ENCODE peak calls at places on chromosomes 12 and 14, in six cellular contexts. H is transverse colon; O is CD8-positive, alpha-beta T cell; V is HCT116; F is gastrocnemius medialis; Q is endodermal cell. L is an unnamed sample.

GRCh38 chr12:131046813-131047788 is 93.4 kb downstream of the ADGRD1 start:
- DNase-seq in H (no peak), V (no peak), Q (no peak), F (peak), O (no peak), L (no peak)

GRCh38 chr12:78177298-78177697 is 346.6 kb downstream of the NAV3 start:
- DNase-seq in O (no peak), Q (no peak), F (no peak), V (no peak), H (no peak), L (no peak)

GRCh38 chr14:66143387-66144112 is 342.6 kb upstream of the CCDC196 start:
- DNase-seq in H (no peak), V (no peak), F (no peak), O (no peak), Q (no peak), L (no peak)

GRCh38 chr12:94149781-94150482 is 1.6 kb downstream of the PLXNC1 start:
- DNase-seq in O (no peak), H (peak), V (no peak), Q (peak), F (no peak), L (no peak)

GRCh38 chr12:6700646-6701051 is at the start of gene PIANP:
- DNase-seq in F (no peak), O (peak), Q (peak), H (peak), V (no peak), L (peak)

GRCh38 chr14:64906022-64906421 is 8.2 kb upstream of the CHURC1 start:
- DNase-seq in V (no peak), Q (no peak), H (no peak), O (no peak), F (no peak), L (no peak)

GRCh38 chr12:130714091-130714590 is 2.0 kb downstream of the RIMBP2 start:
- DNase-seq in O (no peak), V (no peak), H (no peak), F (no peak), Q (peak), L (no peak)

GRCh38 chr12:126747530-126748149 is 1519.3 kb upstream of the TMEM132C start:
- DNase-seq in Q (peak), O (peak), F (no peak), V (peak), H (peak), L (peak)

GRCh38 chr12:45622210-45622937 is 107.1 kb upstream of the ARID2 start:
- DNase-seq in F (no peak), Q (no peak), H (no peak), O (no peak), V (no peak), L (no peak)

GRCh38 chr14:60163741-60164140 is 1.5 kb downstream of the DHRS7 start:
- DNase-seq in V (no peak), O (no peak), Q (no peak), F (no peak), H (no peak), L (no peak)

GRCh38 chr14:92415969-92416368 is 93.0 kb downstream of the SLC24A4 start:
- DNase-seq in H (no peak), O (no peak), V (no peak), F (no peak), Q (no peak), L (no peak)

GRCh38 chr12:78004451-78005093 is 173.9 kb downstream of the NAV3 start:
- DNase-seq in O (no peak), V (no peak), H (no peak), Q (no peak), F (no peak), L (no peak)

GRCh38 chr12:70609203-70609602 is 28.0 kb downstream of the PTPRB start:
- DNase-seq in F (no peak), Q (peak), H (no peak), O (no peak), V (no peak), L (no peak)

GRCh38 chr14:67269338-67270060 is 28.3 kb downstream of the PALS1 start:
- DNase-seq in O (no peak), V (no peak), F (no peak), H (no peak), Q (no peak), L (no peak)

GRCh38 chr12:58893421-58893986 is 26.8 kb downstream of the LRIG3 start:
- DNase-seq in H (no peak), O (no peak), V (no peak), Q (no peak), F (no peak), L (no peak)

GRCh38 chr14:100290607-100291304 is 15.5 kb downstream of the SLC25A29 start:
- DNase-seq in Q (peak), O (no peak), F (no peak), H (no peak), V (no peak), L (no peak)

GRCh38 chr14:99507860-99508640 is 26.8 kb downstream of the CCNK start:
- DNase-seq in O (no peak), H (no peak), Q (no peak), V (no peak), F (no peak), L (no peak)

GRCh38 chr12:30088259-30088995 is 304.7 kb upstream of the TMTC1 start:
- DNase-seq in Q (no peak), V (no peak), F (no peak), H (no peak), O (no peak), L (no peak)

GRCh38 chr12:41596190-41596589 is 408.1 kb downstream of the PDZRN4 start:
- DNase-seq in O (no peak), H (no peak), V (no peak), Q (no peak), F (no peak), L (no peak)

GRCh38 chr12:78359530-78359929 is 505.0 kb upstream of the SYT1 start:
- DNase-seq in O (no peak), F (no peak), V (no peak), H (peak), Q (no peak), L (no peak)

GRCh38 chr12:77992760-77993159 is 162.1 kb downstream of the NAV3 start:
- DNase-seq in F (no peak), H (no peak), O (no peak), Q (no peak), V (no peak), L (no peak)

GRCh38 chr14:38618514-38618913 is 362.6 kb upstream of the CLEC14A start:
- DNase-seq in H (no peak), O (no peak), F (no peak), Q (no peak), V (no peak), L (no peak)

GRCh38 chr12:12720637-12721250 is 3.6 kb downstream of the CDKN1B start:
- DNase-seq in O (no peak), H (no peak), V (no peak), F (no peak), Q (no peak), L (no peak)

GRCh38 chr12:107631715-107632114 is 53.9 kb upstream of the PWP1 start:
- DNase-seq in O (no peak), V (peak), Q (no peak), F (no peak), H (no peak), L (no peak)

GRCh38 chr12:117100251-117100650 is 1.0 kb upstream of the TESC start:
- DNase-seq in Q (peak), H (no peak), O (no peak), V (peak), F (no peak), L (no peak)

GRCh38 chr12:74984631-74985030 is 225.0 kb downstream of the KCNC2 start:
- DNase-seq in V (no peak), Q (peak), H (no peak), F (no peak), O (no peak), L (no peak)

GRCh38 chr12:65152012-65152411 is 17.4 kb upstream of the LEMD3 start:
- DNase-seq in V (no peak), H (no peak), Q (no peak), O (no peak), F (no peak), L (no peak)

GRCh38 chr12:105164068-105164467 is 56.5 kb downstream of the WASHC4 start:
- DNase-seq in F (no peak), V (no peak), O (no peak), H (no peak), Q (no peak), L (no peak)

GRCh38 chr12:85923767-85924331 is 49.8 kb downstream of the NTS start:
- DNase-seq in V (peak), F (no peak), Q (no peak), H (no peak), O (no peak), L (no peak)

GRCh38 chr12:5586201-5586600 is 154.3 kb downstream of the NTF3 start:
- DNase-seq in H (no peak), O (no peak), V (no peak), F (no peak), Q (no peak), L (no peak)

GRCh38 chr14:54182419-54183040 is 214.3 kb upstream of the CDKN3 start:
- DNase-seq in Q (no peak), O (no peak), H (no peak), F (no peak), V (no peak), L (no peak)

GRCh38 chr12:51706206-51706605 is 115.2 kb downstream of the SCN8A start:
- DNase-seq in F (no peak), O (no peak), H (no peak), V (no peak), Q (peak), L (no peak)

GRCh38 chr14:71372411-71372838 is 465.2 kb downstream of the PCNX1 start:
- DNase-seq in O (no peak), Q (no peak), V (no peak), H (no peak), F (no peak), L (no peak)

GRCh38 chr12:116257826-116258225 is 19.7 kb downstream of the MED13L start:
- DNase-seq in F (no peak), O (no peak), H (no peak), V (no peak), Q (no peak), L (no peak)

GRCh38 chr12:104741497-104742367 is 216.4 kb downstream of the SLC41A2 start:
- DNase-seq in V (no peak), H (no peak), Q (no peak), F (no peak), O (no peak), L (no peak)

GRCh38 chr14:59268011-59268410 is 79.5 kb downstream of the DAAM1 start:
- DNase-seq in F (no peak), H (no peak), Q (no peak), V (no peak), O (no peak), L (no peak)

GRCh38 chr12:88142610-88142991 is 494 bp downstream of the TMTC3 start:
- DNase-seq in V (no peak), Q (peak), H (peak), F (peak), O (peak), L (no peak)

GRCh38 chr12:76927170-76927784 is 48.5 kb upstream of the CSRP2 start:
- DNase-seq in Q (peak), F (no peak), V (peak), O (no peak), H (peak), L (no peak)

GRCh38 chr12:77179515-77179914 is 114.1 kb upstream of the E2F7 start:
- DNase-seq in O (no peak), H (no peak), F (no peak), V (no peak), Q (peak), L (no peak)

GRCh38 chr14:31207287-31207745 is 277 bp downstream of the HECTD1 start:
- DNase-seq in F (peak), Q (no peak), V (no peak), O (no peak), H (no peak), L (no peak)

GRCh38 chr14:31207746-31208545 is at the start of gene HECTD1:
- DNase-seq in H (peak), O (peak), V (peak), Q (peak), F (peak), L (peak)

GRCh38 chr14:31204593-31205534 is 2.7 kb downstream of the HECTD1 start:
- DNase-seq in F (no peak), V (no peak), Q (no peak), O (no peak), H (no peak), L (no peak)

GRCh38 chr14:31206536-31207286 is 882 bp downstream of the HECTD1 start:
- DNase-seq in Q (peak), V (no peak), F (peak), H (peak), O (no peak), L (peak)

DNA sequence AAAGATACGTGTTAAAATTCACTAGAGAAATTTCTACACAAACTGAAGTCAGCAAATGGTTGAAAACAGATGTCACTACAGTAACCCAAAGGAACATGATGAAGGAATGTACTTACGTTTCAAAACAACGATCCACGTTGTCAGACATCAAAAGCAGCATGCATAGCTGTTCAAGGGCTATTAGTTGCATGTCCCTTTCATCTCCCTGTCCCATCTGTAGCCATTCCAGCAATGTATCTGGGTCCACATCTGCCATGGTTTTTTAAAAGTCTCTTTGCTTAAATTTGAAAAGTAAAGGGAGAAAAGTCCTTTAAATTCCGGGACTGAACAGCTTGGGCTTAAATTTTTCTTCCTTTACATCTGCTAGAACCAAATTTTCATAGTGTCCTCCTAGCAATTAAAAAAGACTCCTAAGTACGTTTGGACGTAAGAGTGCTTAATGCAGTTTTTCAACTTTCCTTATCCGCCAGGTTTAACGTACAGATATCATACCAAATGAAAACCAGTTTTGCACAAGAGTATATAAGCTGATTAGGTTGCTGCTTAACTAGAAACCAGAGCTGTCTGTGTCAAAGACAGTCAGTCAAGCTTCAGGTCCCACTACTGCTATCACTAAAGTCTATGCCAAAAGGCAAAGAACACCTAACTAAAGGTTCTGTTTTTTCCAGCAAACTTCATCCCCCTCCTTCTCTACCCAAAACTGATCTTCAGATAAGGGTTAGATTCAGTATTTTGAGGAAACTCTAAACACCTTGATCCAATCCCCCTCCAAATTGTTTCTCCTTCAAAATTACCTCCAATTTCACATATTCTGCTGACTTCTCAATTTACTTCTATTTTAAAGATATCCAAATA is 1.7 kb downstream of the HECTD1 start:
- DNase-seq in O (no peak), V (no peak), H (no peak), F (no peak), Q (no peak), L (no peak)
- TF ChIP-seq CTCF in O (no peak), V (no peak), H (no peak), F (no peak), Q (no peak), L (no peak)

GRCh38 chr14:74575507-74575906 is 36.5 kb downstream of the LTBP2 start:
- DNase-seq in F (no peak), H (no peak), O (no peak), Q (no peak), V (no peak), L (no peak)
- TF ChIP-seq CTCF in F (no peak), H (no peak), O (no peak), Q (no peak), V (no peak), L (no peak)

GRCh38 chr12:53808023-53808705 is 56.4 kb upstream of the CISTR start:
- DNase-seq in Q (no peak), F (no peak), H (no peak), V (no peak), O (no peak), L (no peak)
- TF ChIP-seq CTCF in Q (no peak), F (no peak), H (no peak), V (no peak), O (no peak), L (no peak)

DNA sequence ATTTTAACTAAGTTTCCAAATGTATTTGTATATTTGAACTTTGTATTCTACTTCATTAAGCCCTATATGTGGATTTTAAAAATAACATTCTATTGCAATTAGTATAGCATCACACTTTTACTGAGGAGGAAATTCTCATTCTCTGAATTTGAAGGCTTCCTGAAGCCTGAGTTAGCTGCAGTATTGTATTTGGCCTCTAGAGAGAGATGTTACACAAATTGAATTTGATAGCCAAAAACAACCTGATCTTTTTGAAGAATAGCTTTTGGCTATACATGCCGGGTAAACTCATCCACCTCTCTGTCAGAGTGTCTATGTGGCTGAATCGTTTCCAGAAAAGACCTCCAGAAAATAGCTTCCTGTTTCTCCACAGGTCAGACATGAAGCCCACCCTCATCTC is 316.5 kb upstream of the OR4E1 start:
- DNase-seq in H (no peak), F (no peak), V (no peak), Q (no peak), O (no peak), L (no peak)
- TF ChIP-seq CTCF in H (peak), F (no peak), V (peak), Q (peak), O (peak), L (peak)

GRCh38 chr12:102879144-102879763 is 37.8 kb downstream of the PAH start:
- DNase-seq in F (peak), O (no peak), Q (peak), H (no peak), V (peak), L (no peak)
- TF ChIP-seq CTCF in F (no peak), O (no peak), Q (peak), H (no peak), V (peak), L (no peak)

GRCh38 chr12:52761802-52762201 is 15.3 kb downstream of the KRT76 start:
- DNase-seq in F (no peak), Q (no peak), V (no peak), H (no peak), O (no peak), L (no peak)
- TF ChIP-seq CTCF in F (no peak), Q (no peak), V (no peak), H (no peak), O (no peak), L (no peak)

GRCh38 chr12:90163975-90164374 is 455.3 kb upstream of the ATP2B1 start:
- DNase-seq in H (no peak), V (no peak), O (no peak), Q (peak), F (no peak), L (no peak)
- TF ChIP-seq CTCF in H (no peak), V (peak), O (no peak), Q (peak), F (no peak), L (no peak)

GRCh38 chr12:68630050-68630449 is 19.4 kb downstream of the RAP1B start:
- DNase-seq in O (no peak), Q (peak), H (no peak), F (no peak), V (no peak), L (no peak)
- TF ChIP-seq CTCF in O (no peak), Q (no peak), H (no peak), F (no peak), V (no peak), L (no peak)

GRCh38 chr12:24560192-24560591 is 388.7 kb downstream of the BCAT1 start:
- DNase-seq in F (no peak), O (no peak), Q (no peak), V (no peak), H (no peak), L (no peak)

GRCh38 chr12:24561411-24561871 is 387.5 kb downstream of the BCAT1 start:
- DNase-seq in H (peak), F (no peak), V (no peak), Q (no peak), O (no peak), L (no peak)

GRCh38 chr12:24561882-24562760 is 386.8 kb downstream of the BCAT1 start:
- DNase-seq in V (no peak), Q (peak), H (peak), O (no peak), F (no peak), L (no peak)

GRCh38 chr12:24562761-24563392 is 386.0 kb downstream of the BCAT1 start:
- DNase-seq in V (no peak), H (peak), O (no peak), F (no peak), Q (peak), L (no peak)

DNA sequence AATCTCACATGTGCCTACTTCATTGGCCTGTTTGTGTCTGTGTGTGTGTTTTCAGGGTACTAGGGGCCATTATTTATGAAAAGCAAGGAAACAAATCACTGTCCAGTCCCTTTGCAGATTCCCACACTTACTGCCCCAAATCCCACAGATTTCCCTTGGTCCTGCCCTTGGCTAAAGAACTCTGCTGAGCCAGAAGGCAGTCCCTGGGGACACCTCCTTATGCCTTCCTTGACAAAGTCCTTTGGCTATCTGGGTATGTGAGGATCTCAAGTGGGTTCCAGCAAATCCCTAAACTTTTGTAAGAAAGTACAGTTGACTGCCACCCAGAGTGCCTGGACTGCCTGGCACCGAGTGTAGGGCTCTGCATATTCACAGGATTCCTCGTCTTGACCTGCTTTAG is 388.0 kb downstream of the BCAT1 start:
- DNase-seq in Q (no peak), F (no peak), H (no peak), O (no peak), V (no peak), L (no peak)
- TF ChIP-seq CTCF in Q (no peak), F (no peak), H (no peak), O (no peak), V (no peak), L (no peak)